ENCODE peak calls at places on chromosomes 4 and X, in ten cellular contexts. T, M, F, L, W, U, N, G, Z and D are unnamed samples.

GRCh38 chrX:18983711-18984380 is at the start of gene PHKA2:
- DNase-seq in F (no peak), N (peak; percentile 18), G (no peak), U (no peak), Z (no peak), W (no peak), T (no peak), M (no peak), L (no peak), D (no peak)

GRCh38 chr4:177728361-177729152 is 286.3 kb upstream of the AGA start:
- DNase-seq in T (no peak), Z (no peak), F (no peak), G (no peak), U (no peak), M (no peak), N (no peak), L (no peak), W (no peak), D (no peak)

GRCh38 chr4:138639018-138639876 is 376.3 kb upstream of the NOCT start:
- DNase-seq in T (no peak), L (no peak), M (no peak), F (peak; percentile 15), W (peak; percentile 70), U (no peak), G (no peak), N (peak; percentile 30), Z (no peak), D (no peak)

GRCh38 chr4:152106113-152106763 is 345.4 kb upstream of the GATB start:
- DNase-seq in T (no peak), Z (no peak), L (no peak), F (no peak), U (no peak), M (peak; percentile 51), N (peak; percentile 97), G (no peak), W (peak; percentile 98), D (peak; percentile 49)

GRCh38 chrX:2901367-2902036 is 27.6 kb downstream of the ARSD start:
- DNase-seq in W (no peak), G (no peak), N (no peak), Z (no peak), M (no peak), L (no peak), T (no peak), U (no peak), F (no peak), D (no peak)

GRCh38 chrX:54921427-54922021 is 900 bp downstream of the TRO start:
- DNase-seq in U (peak; percentile 88), G (peak; percentile 16), T (no peak), W (peak; percentile 66), F (peak; percentile 77), Z (peak; percentile 75), N (peak; percentile 56), L (no peak), M (peak; percentile 75), D (peak; percentile 63)

GRCh38 chr4:53281438-53281837 is 84.4 kb downstream of the SCFD2 start:
- DNase-seq in G (no peak), F (no peak), N (no peak), T (no peak), W (peak; percentile 29), L (no peak), M (no peak), U (no peak), Z (no peak), D (no peak)

GRCh38 chr4:4866124-4866832 is 6.8 kb downstream of the MSX1 start:
- DNase-seq in L (no peak), G (no peak), T (no peak), F (no peak), Z (no peak), U (no peak), N (no peak), M (no peak), W (no peak), D (no peak)